ENCODE peak calls at places on chromosomes 16 and 17, in eight cellular contexts. H is PC-3, Q is DND-41, U is neural progenitor cell, J is PC-9, Y is MM.1S, D is GM23248, A is hepatocyte. K is an unnamed sample.

GRCh38 chr16:71247478-71247877 is 17.0 kb upstream of the HYDIN start:
- DNase-seq in Y (no peak), D (no peak), Q (no peak), A (no peak), J (no peak), H (no peak), U (no peak), K (no peak)

GRCh38 chr17:77363821-77364361 is 223.1 kb downstream of the SEC14L1 start:
- DNase-seq in A (peak), H (no peak), J (no peak), D (peak), Q (peak), Y (no peak), U (no peak), K (peak)

GRCh38 chr16:4803479-4804243 is 1.2 kb upstream of the ROGDI start:
- DNase-seq in D (peak), Y (no peak), J (no peak), A (no peak), Q (no peak), U (no peak), H (no peak), K (no peak)

GRCh38 chr17:81576621-81577277 is 24.6 kb upstream of the FAAP100 start:
- DNase-seq in J (peak), D (peak), Y (no peak), A (no peak), Q (no peak), U (no peak), H (peak), K (peak)

GRCh38 chr17:71500761-71501555 is 619.9 kb upstream of the SOX9 start:
- DNase-seq in H (peak), J (no peak), U (no peak), Y (no peak), D (peak), Q (no peak), A (no peak), K (peak)

GRCh38 chr17:31586946-31587345 is 195.5 kb downstream of the RAB11FIP4 start:
- DNase-seq in Q (no peak), U (no peak), A (no peak), D (peak), J (no peak), H (no peak), Y (no peak), K (peak)

GRCh38 chr17:65177901-65178300 is 40.7 kb downstream of the RGS9 start:
- DNase-seq in A (no peak), U (no peak), J (no peak), H (peak), D (peak), Q (no peak), Y (no peak), K (peak)

GRCh38 chr17:81144423-81144781 is 20.9 kb upstream of the PVALEF start:
- DNase-seq in A (no peak), D (no peak), Q (no peak), J (no peak), H (no peak), U (no peak), Y (no peak), K (no peak)

GRCh38 chr16:61654962-61655361 is 381.3 kb downstream of the CDH8 start:
- DNase-seq in H (no peak), Q (no peak), U (no peak), A (no peak), D (no peak), Y (no peak), J (no peak), K (no peak)

GRCh38 chr16:5024632-5025031 is 9.1 kb downstream of the NAGPA start:
- DNase-seq in Y (peak), A (no peak), H (peak), Q (no peak), U (peak), J (peak), D (peak), K (peak)

GRCh38 chr17:73371285-73371684 is 59.5 kb upstream of the CDC42EP4 start:
- DNase-seq in D (peak), H (peak), Y (no peak), J (no peak), U (no peak), Q (no peak), A (no peak), K (peak)

GRCh38 chr17:77285594-77286390 is 145.0 kb downstream of the SEC14L1 start:
- DNase-seq in Y (no peak), H (peak), A (peak), D (peak), Q (no peak), U (no peak), J (peak), K (peak)

GRCh38 chr17:76872221-76872873 is 4.1 kb downstream of the MGAT5B start:
- DNase-seq in U (no peak), H (peak), A (peak), Y (peak), Q (peak), J (peak), D (peak), K (peak)

GRCh38 chr16:85423186-85423550 is 190.0 kb upstream of the GSE1 start:
- DNase-seq in H (no peak), J (no peak), A (no peak), D (no peak), Q (peak), Y (no peak), U (no peak), K (no peak)

GRCh38 chr16:51621610-51622009 is 470.5 kb upstream of the SALL1 start:
- DNase-seq in H (no peak), D (peak), J (no peak), A (no peak), Y (no peak), U (no peak), Q (no peak), K (no peak)

GRCh38 chr16:85289760-85290625 is 177.7 kb upstream of the CIBAR2 start:
- DNase-seq in H (no peak), A (no peak), D (no peak), Q (no peak), U (no peak), J (no peak), Y (no peak), K (no peak)

GRCh38 chr16:84774810-84775209 is 45.0 kb upstream of the CRISPLD2 start:
- DNase-seq in D (peak), J (peak), U (no peak), Q (no peak), Y (no peak), A (no peak), H (peak), K (peak)

GRCh38 chr16:75506567-75506966 is 11.3 kb upstream of the CHST6 start:
- DNase-seq in A (no peak), J (peak), U (no peak), Y (no peak), D (peak), H (peak), Q (no peak), K (peak)

GRCh38 chr17:43905985-43906852 is 1.1 kb downstream of the MPP2 start:
- DNase-seq in Y (no peak), D (peak), Q (no peak), H (no peak), J (no peak), U (peak), A (peak), K (peak)

GRCh38 chr16:19701091-19701490 is 16.9 kb downstream of the KNOP1 start:
- DNase-seq in U (no peak), H (no peak), A (no peak), Y (no peak), J (no peak), Q (no peak), D (peak), K (peak)

GRCh38 chr16:74760007-74760767 is 14.4 kb downstream of the FA2H start:
- DNase-seq in U (no peak), A (no peak), H (peak), Y (no peak), D (peak), J (no peak), Q (no peak), K (peak)

GRCh38 chr16:21986692-21987246 is 14.1 kb downstream of the PDZD9 start:
- DNase-seq in A (no peak), H (no peak), J (no peak), U (no peak), Y (no peak), D (no peak), Q (no peak), K (no peak)

GRCh38 chr16:6335072-6335471 is 997.6 kb upstream of the RBFOX1 start:
- DNase-seq in H (peak), A (peak), Q (peak), D (peak), Y (no peak), U (peak), J (no peak), K (no peak)

DNA sequence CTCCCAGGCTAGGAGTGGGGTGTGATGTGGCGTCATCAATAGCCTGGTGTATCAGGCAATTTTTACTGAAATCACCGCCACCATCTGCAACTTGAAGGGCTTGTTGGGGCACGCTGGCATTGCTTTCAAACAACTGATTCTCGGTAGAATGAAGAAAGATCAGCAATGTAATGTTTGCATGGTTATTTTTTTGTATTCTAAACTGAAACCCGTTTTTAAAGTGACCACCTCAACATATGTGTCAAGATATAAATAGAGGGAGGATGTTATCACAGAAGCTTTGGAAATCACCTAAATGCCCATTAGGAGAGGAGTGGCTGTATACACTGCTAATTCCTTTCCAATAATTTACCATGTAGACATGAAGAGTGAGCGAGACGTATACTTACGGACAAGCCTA is 91.3 kb downstream of the WSCD1 start:
- DNase-seq in A (no peak), Y (peak), J (no peak), U (no peak), Q (no peak), H (no peak), D (no peak), K (no peak)
- TF ChIP-seq EZH2 in A (no peak), Y (no peak), J (no peak), U (no peak), Q (no peak), H (no peak), D (no peak), K (no peak)

DNA sequence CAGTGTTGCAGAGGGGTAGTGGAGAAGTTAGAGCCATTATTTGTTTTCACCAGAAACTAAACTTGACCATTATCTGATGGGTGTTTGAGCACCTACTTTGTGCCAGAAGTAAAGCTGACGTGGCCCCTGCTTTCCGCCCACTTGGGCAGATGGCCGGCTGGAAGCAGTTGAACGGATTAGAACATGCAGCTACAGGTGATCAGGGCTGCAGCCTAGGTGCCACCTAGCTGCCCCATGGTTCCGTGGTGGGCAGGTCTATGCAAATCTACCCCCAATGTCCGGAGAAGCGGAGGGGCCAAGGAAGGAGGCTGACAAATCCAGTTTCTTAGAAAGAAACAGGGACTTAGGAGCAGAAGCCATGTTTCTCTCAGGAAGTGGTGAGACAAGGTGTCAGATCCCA is 62.7 kb downstream of the B9D1 start:
- DNase-seq in Q (no peak), A (no peak), U (no peak), J (no peak), Y (no peak), H (no peak), D (no peak), K (no peak)
- TF ChIP-seq EZH2 in Q (no peak), A (no peak), U (no peak), J (no peak), Y (no peak), H (no peak), D (no peak), K (no peak)

DNA sequence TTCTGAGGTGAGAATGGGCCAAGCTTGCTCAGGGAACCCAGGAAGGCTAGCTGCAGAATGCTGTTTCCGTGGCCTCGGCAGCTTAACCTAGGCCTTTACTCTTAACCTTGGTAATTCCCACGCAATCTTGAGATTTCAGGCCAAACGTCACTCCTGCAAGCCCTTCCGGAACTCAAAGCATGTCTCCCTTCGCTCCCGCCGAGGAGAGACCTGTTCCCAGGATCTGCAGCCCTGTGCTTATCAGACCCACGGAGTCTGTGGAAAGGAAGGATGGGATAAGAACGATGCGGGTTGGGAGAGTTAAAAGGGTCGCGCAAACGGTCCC is 524 bp upstream of the ZFP3 start:
- DNase-seq in A (no peak), Y (no peak), D (no peak), J (no peak), Q (no peak), U (no peak), H (no peak), K (no peak)
- TF ChIP-seq EZH2 in A (no peak), Y (no peak), D (no peak), J (no peak), Q (no peak), U (no peak), H (no peak), K (no peak)

GRCh38 chr17:48564200-48565023 is 13.7 kb downstream of the HOXB4 start:
- DNase-seq in Q (no peak), D (peak), U (no peak), Y (no peak), H (no peak), A (no peak), J (no peak), K (peak)

GRCh38 chr17:48562934-48563333 is 15.2 kb downstream of the HOXB4 start:
- DNase-seq in A (no peak), D (no peak), Q (no peak), U (no peak), Y (no peak), H (no peak), J (no peak), K (no peak)

GRCh38 chr17:48563867-48564199 is 14.3 kb downstream of the HOXB4 start:
- DNase-seq in Y (no peak), H (no peak), A (no peak), J (no peak), U (no peak), Q (no peak), D (no peak), K (no peak)

GRCh38 chr17:48561894-48562810 is 16.0 kb downstream of the HOXB4 start:
- DNase-seq in Q (no peak), J (no peak), A (no peak), U (no peak), H (peak), Y (no peak), D (peak), K (peak)

GRCh38 chr17:48563385-48563838 is 14.7 kb downstream of the HOXB4 start:
- DNase-seq in H (no peak), J (no peak), A (no peak), Q (no peak), Y (no peak), U (no peak), D (no peak), K (peak)
- TF ChIP-seq EZH2 in H (no peak), J (no peak), A (no peak), Q (no peak), Y (no peak), U (no peak), D (no peak), K (no peak)

DNA sequence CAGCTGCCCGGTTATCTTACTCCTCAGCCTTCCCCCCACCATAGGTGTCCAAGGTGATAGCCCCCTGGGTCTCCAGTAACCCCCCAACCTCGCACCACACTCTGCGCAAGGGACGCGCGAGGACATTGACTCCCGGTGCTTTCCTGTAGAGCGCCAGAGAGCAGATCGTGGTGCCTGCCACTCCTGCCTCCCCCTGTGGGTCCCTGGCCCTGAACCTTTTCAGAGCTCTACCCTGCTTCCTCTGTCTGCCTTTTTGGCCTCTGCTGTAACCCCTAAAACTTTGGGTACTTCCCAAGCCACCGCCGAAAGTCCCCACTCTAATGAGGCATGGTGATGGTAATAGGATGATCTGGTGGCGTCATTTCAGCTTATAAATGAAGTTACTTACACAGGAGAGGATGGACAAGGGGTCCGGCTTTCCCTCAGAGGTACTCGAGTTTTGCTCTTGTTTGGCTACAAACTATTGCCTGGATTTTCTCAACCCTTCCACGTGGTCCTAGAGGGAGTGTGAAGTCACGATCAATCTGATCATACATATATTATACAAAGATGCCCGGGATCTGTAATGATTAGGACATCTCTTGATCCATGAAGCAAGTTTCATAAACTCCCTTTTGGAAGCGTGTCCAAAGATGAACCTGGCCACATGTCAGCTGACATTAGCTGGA is 2.1 kb upstream of the CDH11 start:
- DNase-seq in D (peak), Y (no peak), J (no peak), H (no peak), U (peak), Q (no peak), A (peak), K (peak)
- TF ChIP-seq EZH2 in D (no peak), Y (no peak), J (no peak), H (no peak), U (no peak), Q (no peak), A (no peak), K (no peak)

GRCh38 chr17:55263565-55264272 is 1.0 kb upstream of the HLF start:
- DNase-seq in J (no peak), U (peak), Q (no peak), Y (no peak), D (no peak), H (no peak), A (no peak), K (no peak)
- TF ChIP-seq EZH2 in J (no peak), U (peak), Q (no peak), Y (no peak), D (no peak), H (no peak), A (peak), K (peak)